ENCODE peak calls at places on chromosome 22, in eight cellular contexts. K, O, F, S, D, P, H and L are unnamed samples.

GRCh38 chr22:38853149-38853548 is 9.3 kb upstream of the NPTXR start:
- DNase-seq in K (no peak), O (no peak), F (no peak), S (no peak), D (no peak), P (no peak), H (no peak), L (no peak)

GRCh38 chr22:30301995-30302809 is 12.9 kb upstream of the CASTOR1 start:
- DNase-seq in K (no peak), O (no peak), F (no peak), S (peak), D (no peak), P (no peak), H (peak), L (peak)

GRCh38 chr22:41991111-41991510 is 7.5 kb upstream of the WBP2NL start:
- DNase-seq in K (no peak), O (no peak), F (no peak), S (no peak), D (no peak), P (no peak), H (no peak), L (no peak)

GRCh38 chr22:42892571-42893316 is 35.7 kb upstream of the ARFGAP3 start:
- DNase-seq in K (no peak), O (no peak), F (no peak), S (no peak), D (no peak), P (no peak), H (no peak), L (no peak)

GRCh38 chr22:28837640-28838039 is 37.3 kb upstream of the XBP1 start:
- DNase-seq in K (no peak), O (no peak), F (no peak), S (no peak), D (no peak), P (no peak), H (no peak), L (no peak)

GRCh38 chr22:38299758-38300157 is 17.5 kb downstream of the CSNK1E start:
- DNase-seq in K (no peak), O (no peak), F (no peak), S (no peak), D (no peak), P (no peak), H (no peak), L (no peak)

GRCh38 chr22:39234867-39235687 is 9.7 kb downstream of the PDGFB start:
- DNase-seq in K (no peak), O (no peak), F (peak), S (no peak), D (no peak), P (no peak), H (no peak), L (no peak)

GRCh38 chr22:24009227-24010017 is 1.7 kb upstream of the CABIN1 start:
- DNase-seq in K (no peak), O (no peak), F (no peak), S (no peak), D (no peak), P (no peak), H (no peak), L (no peak)

GRCh38 chr22:32698926-32699619 is 102.4 kb upstream of the TIMP3 start:
- DNase-seq in K (no peak), O (no peak), F (no peak), S (no peak), D (no peak), P (no peak), H (no peak), L (no peak)

GRCh38 chr22:19789828-19790227 is 29.2 kb downstream of the TBX1 start:
- DNase-seq in K (no peak), O (no peak), F (no peak), S (no peak), D (no peak), P (no peak), H (no peak), L (no peak)

GRCh38 chr22:43337385-43337784 is 5.8 kb downstream of the SCUBE1 start:
- DNase-seq in K (peak), O (no peak), F (no peak), S (no peak), D (no peak), P (no peak), H (no peak), L (no peak)